ENCODE peak calls at places on chromosomes 13 and 19, in six cellular contexts. A is colonic mucosa, F is left lung, D is ovary, L is psoas muscle, K is endodermal cell. B is an unnamed sample.

GRCh38 chr19:49441960-49442350 is 628 bp upstream of the SLC17A7 start:
- DNase-seq in A (no peak), F (no peak), D (no peak), L (no peak), K (no peak), B (no peak)

GRCh38 chr13:94548382-94549240 is 47.3 kb downstream of the TGDS start:
- DNase-seq in A (peak; percentile 62), F (peak; percentile 65), D (peak; percentile 68), L (peak; percentile 77), K (peak; percentile 92), B (peak; percentile 71)

GRCh38 chr13:77868717-77869116 is 49.9 kb downstream of the EDNRB start:
- DNase-seq in A (no peak), F (no peak), D (no peak), L (no peak), K (no peak), B (no peak)

GRCh38 chr13:90197722-90198121 is 1149.8 kb upstream of the MIR17HG start:
- DNase-seq in A (no peak), F (no peak), D (no peak), L (no peak), K (no peak), B (no peak)

GRCh38 chr19:19820774-19821315 is 705 bp downstream of the ZNF506 start:
- DNase-seq in A (no peak), F (no peak), D (no peak), L (no peak), K (peak; percentile 40), B (no peak)

GRCh38 chr13:66237411-66238062 is 992.6 kb downstream of the PCDH9 start:
- DNase-seq in A (no peak), F (no peak), D (no peak), L (no peak), K (no peak), B (no peak)

GRCh38 chr19:38060346-38060745 is 153.3 kb downstream of the SIPA1L3 start:
- DNase-seq in A (no peak), F (no peak), D (no peak), L (no peak), K (no peak), B (no peak)

GRCh38 chr19:49340865-49341718 is 5.9 kb downstream of the CD37 start:
- DNase-seq in A (no peak), F (peak; percentile 26), D (no peak), L (no peak), K (peak; percentile 48), B (peak; percentile 26)

GRCh38 chr19:23823952-23824389 is 65.3 kb upstream of the ZNF681 start:
- DNase-seq in A (peak; percentile 33), F (no peak), D (no peak), L (no peak), K (peak; percentile 75), B (no peak)

GRCh38 chr19:56269348-56269747 is 3.2 kb upstream of the EDDM13 start:
- DNase-seq in A (no peak), F (no peak), D (no peak), L (no peak), K (no peak), B (no peak)

GRCh38 chr19:41064974-41065569 is 23.2 kb upstream of the CYP2A13 start:
- DNase-seq in A (peak; percentile 19), F (no peak), D (no peak), L (no peak), K (peak; percentile 63), B (no peak)

GRCh38 chr19:54612428-54612827 is 17.9 kb upstream of the LILRB1 start:
- DNase-seq in A (no peak), F (no peak), D (no peak), L (no peak), K (no peak), B (no peak)

GRCh38 chr13:56216221-56216620 is 924.5 kb upstream of the PRR20A start:
- DNase-seq in A (no peak), F (no peak), D (no peak), L (no peak), K (no peak), B (no peak)

GRCh38 chr19:45499196-45500180 is 1.2 kb downstream of the PPM1N start:
- DNase-seq in A (peak; percentile 78), F (no peak), D (peak; percentile 33), L (peak; percentile 80), K (peak; percentile 98), B (peak; percentile 76)

GRCh38 chr19:13881231-13881691 is 4.3 kb downstream of the NANOS3 start:
- DNase-seq in A (peak; percentile 37), F (no peak), D (no peak), L (no peak), K (peak; percentile 85), B (no peak)

GRCh38 chr13:50843256-50844043 is at the start of gene DLEU7:
- DNase-seq in A (no peak), F (no peak), D (no peak), L (peak; percentile 49), K (peak; percentile 83), B (no peak)

GRCh38 chr19:14577885-14578427 is 4.9 kb upstream of the CLEC17A start:
- DNase-seq in A (no peak), F (no peak), D (no peak), L (no peak), K (peak; percentile 72), B (no peak)

GRCh38 chr19:57576661-57577060 is 2.0 kb downstream of the ZNF416 start:
- DNase-seq in A (no peak), F (no peak), D (no peak), L (no peak), K (no peak), B (no peak)

GRCh38 chr19:57566396-57567256 is 7.0 kb upstream of the ZNF550 start:
- DNase-seq in A (no peak), F (no peak), D (no peak), L (no peak), K (peak; percentile 44), B (no peak)

GRCh38 chr19:57570707-57571106 is 8.0 kb downstream of the ZNF416 start:
- DNase-seq in A (no peak), F (no peak), D (no peak), L (no peak), K (peak; percentile 2), B (no peak)

DNA sequence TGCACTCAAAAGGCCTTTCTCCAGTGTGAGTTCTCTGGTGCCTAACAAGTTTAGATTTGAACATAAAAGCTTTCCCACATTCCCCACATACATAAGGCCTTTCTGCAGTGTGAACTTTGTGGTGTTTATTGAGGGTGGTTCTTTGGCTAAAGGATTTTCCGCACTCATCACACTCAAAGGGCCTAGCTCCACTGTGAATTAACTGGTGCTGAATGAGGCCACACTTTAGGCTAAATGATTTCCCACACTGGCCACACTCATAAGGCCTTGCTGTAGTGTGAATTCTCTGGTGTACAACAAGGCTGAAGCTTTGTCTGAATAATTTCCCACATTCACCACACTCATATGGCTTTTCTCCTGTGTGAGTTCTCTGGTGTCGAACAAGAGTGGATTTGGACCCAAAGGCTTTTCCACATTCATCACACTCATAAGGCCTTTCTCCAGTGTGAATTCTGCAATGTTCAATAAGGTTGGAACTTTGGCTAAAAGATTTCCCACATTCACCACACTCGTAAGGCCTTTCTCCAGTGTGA is 6.2 kb downstream of the ZNF416 start:
- DNase-seq in A (no peak), F (no peak), D (no peak), L (no peak), K (no peak), B (no peak)
- H3K9me3 ChIP-seq in A (peaks cover 23% of the 10 kb centered on the region), F (peaks cover 7% of the 10 kb centered on the region), D (peaks cover 22% of the 10 kb centered on the region), L (peaks cover 87% of the 10 kb centered on the region), K (peaks cover 100% of the 10 kb centered on the region), B (peaks cover 99% of the 10 kb centered on the region)

DNA sequence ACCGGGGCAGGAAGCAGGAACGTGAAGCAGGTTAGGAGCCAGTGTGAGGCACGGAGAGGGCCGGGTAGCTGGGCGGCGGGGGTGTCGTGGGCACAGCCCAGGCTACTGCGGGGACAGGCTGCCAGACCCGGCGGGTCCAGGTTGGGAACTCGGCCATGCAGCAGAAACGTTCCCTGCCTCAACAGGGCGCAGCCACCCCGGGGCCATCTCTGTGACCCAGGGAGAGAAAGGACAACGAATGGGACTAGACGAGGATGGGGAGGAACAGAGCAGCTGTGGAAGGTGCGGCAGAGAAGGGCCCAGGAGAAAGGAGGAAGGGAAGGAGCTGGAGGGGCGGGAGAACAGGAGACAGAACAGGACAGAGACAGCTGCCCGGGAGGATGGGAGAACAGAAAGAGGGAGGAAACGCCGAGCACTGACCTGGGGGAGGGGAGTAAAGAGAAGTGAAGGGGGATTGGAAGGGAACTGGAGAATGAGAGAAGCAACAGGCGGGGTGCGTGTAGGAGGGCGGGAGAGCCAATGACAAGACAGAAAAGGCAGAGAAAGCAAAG is 12.9 kb upstream of the GARIN5A start:
- DNase-seq in A (no peak), F (no peak), D (no peak), L (peak; percentile 53), K (peak; percentile 55), B (peak; percentile 47)
- H3K4me3 ChIP-seq in A (no peak overlapping the region), F (no peak overlapping the region), D (no peak overlapping the region), L (no peak overlapping the region), K (no peak overlapping the region), B (peak overlapping the region; percentile 3)

DNA sequence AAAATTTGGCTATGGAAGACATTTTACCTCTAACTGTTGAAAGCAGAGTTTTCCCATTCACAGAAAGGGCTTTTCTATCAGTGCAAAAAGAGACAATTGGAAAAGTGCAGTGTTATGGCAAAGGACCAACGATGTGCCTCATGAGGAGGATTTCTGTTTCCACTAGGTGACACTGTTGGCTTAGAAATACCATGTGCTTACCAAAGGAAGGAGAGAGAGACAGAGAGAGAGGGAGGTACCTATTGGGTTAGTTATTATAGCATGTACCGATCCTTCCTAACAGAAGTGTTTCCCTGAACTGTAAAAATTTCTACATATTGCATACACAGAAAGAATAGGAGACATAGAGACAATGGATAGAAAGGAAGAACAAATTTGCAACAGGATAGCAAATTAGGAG is 23.9 kb upstream of the PSG4 start:
- DNase-seq in A (no peak), F (no peak), D (no peak), L (no peak), K (no peak), B (no peak)
- TF ChIP-seq CTCF in A (no peak), F (no peak), D (no peak), L (no peak), K (no peak), B (no peak)

GRCh38 chr13:21813110-21813509 is 142.2 kb downstream of the FGF9 start:
- DNase-seq in A (no peak), F (no peak), D (no peak), L (no peak), K (peak; percentile 62), B (no peak)
- H3K9me3 ChIP-seq in A (no peaks in the 10 kb centered on the region), F (no peaks in the 10 kb centered on the region), D (no peaks in the 10 kb centered on the region), L (no peaks in the 10 kb centered on the region), K (no peaks in the 10 kb centered on the region), B (no peaks in the 10 kb centered on the region)